ENCODE peak calls at places on chromosome 7, in four cellular contexts. One of them, this sample, is unnamed.

GRCh38 chr7:11570922-11571550 is 261.0 kb downstream of the THSD7A start:
- DNase-seq in A549: peak; percentile 25
- DNase-seq in ovary: no peak
- DNase-seq in body of pancreas: no peak
- DNase-seq in this sample: no peak

GRCh38 chr7:70776627-70777101 is 355.3 kb upstream of the GALNT17 start:
- DNase-seq in A549: no peak
- DNase-seq in ovary: peak; percentile 64
- DNase-seq in body of pancreas: no peak
- DNase-seq in this sample: peak; percentile 31

GRCh38 chr7:103073989-103074518 is 542 bp downstream of the FBXL13 start:
- DNase-seq in A549: peak; percentile 10
- DNase-seq in ovary: peak; percentile 24
- DNase-seq in body of pancreas: peak; percentile 53
- DNase-seq in this sample: no peak

GRCh38 chr7:157121184-157121715 is 17.5 kb upstream of the UBE3C start:
- DNase-seq in A549: no peak
- DNase-seq in ovary: no peak
- DNase-seq in body of pancreas: no peak
- DNase-seq in this sample: no peak

GRCh38 chr7:34928052-34928451 is 109.2 kb downstream of the DPY19L1 start:
- DNase-seq in A549: peak; percentile 57
- DNase-seq in ovary: no peak
- DNase-seq in body of pancreas: peak; percentile 55
- DNase-seq in this sample: peak; percentile 75

GRCh38 chr7:12389089-12389700 is 14.5 kb downstream of the VWDE start:
- DNase-seq in A549: peak; percentile 69
- DNase-seq in ovary: no peak
- DNase-seq in body of pancreas: peak; percentile 51
- DNase-seq in this sample: peak; percentile 37

GRCh38 chr7:16170671-16171070 is 250.7 kb downstream of the CRPPA start:
- DNase-seq in A549: no peak
- DNase-seq in ovary: no peak
- DNase-seq in body of pancreas: no peak
- DNase-seq in this sample: no peak

GRCh38 chr7:116499168-116500070 is at the start of gene CAV2:
- DNase-seq in A549: peak; percentile 82
- DNase-seq in ovary: peak; percentile 67
- DNase-seq in body of pancreas: peak; percentile 82
- DNase-seq in this sample: peak; percentile 31

GRCh38 chr7:137439829-137440433 is 96.4 kb upstream of the PTN start:
- DNase-seq in A549: no peak
- DNase-seq in ovary: no peak
- DNase-seq in body of pancreas: no peak
- DNase-seq in this sample: no peak

GRCh38 chr7:81865754-81866153 is 95.9 kb upstream of the HGF start:
- DNase-seq in A549: no peak
- DNase-seq in ovary: no peak
- DNase-seq in body of pancreas: no peak
- DNase-seq in this sample: no peak

GRCh38 chr7:81873559-81873958 is 103.7 kb upstream of the HGF start:
- DNase-seq in A549: no peak
- DNase-seq in ovary: no peak
- DNase-seq in body of pancreas: no peak
- DNase-seq in this sample: no peak

GRCh38 chr7:81871606-81872265 is 101.9 kb upstream of the HGF start:
- DNase-seq in A549: no peak
- DNase-seq in ovary: no peak
- DNase-seq in body of pancreas: no peak
- DNase-seq in this sample: no peak

DNA sequence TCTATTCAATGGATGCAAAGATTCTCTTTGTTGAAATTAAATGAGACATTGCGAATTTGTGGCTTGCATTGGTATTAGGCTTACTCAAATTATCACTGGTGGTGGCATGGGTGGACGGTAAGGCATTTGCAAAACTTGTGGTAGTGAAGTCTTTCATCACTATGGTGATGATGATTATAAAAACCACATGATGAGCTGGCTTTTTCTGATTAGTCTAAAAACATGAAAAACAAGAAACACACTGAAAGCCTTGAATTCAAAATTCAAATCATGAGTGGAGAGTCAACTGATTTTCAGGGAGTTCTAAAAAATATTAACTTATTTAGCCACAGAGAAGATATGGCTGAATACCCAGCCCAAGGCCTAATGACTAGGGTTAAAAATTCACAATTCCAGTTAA is 99.8 kb upstream of the HGF start:
- DNase-seq in A549: no peak
- DNase-seq in ovary: no peak
- DNase-seq in body of pancreas: no peak
- DNase-seq in this sample: no peak
- H3K9me3 ChIP-seq in A549: no peaks in the 10 kb centered on the region
- H3K9me3 ChIP-seq in ovary: no peaks in the 10 kb centered on the region
- H3K9me3 ChIP-seq in body of pancreas: no peaks in the 10 kb centered on the region
- H3K9me3 ChIP-seq in this sample: no peaks in the 10 kb centered on the region

GRCh38 chr7:6250364-6250833 is 22.0 kb downstream of the CYTH3 start:
- DNase-seq in A549: no peak
- DNase-seq in ovary: no peak
- DNase-seq in body of pancreas: no peak
- DNase-seq in this sample: no peak
- TF ChIP-seq POLR2A in A549: no peak
- TF ChIP-seq POLR2A in ovary: no peak
- TF ChIP-seq POLR2A in body of pancreas: no peak
- TF ChIP-seq POLR2A in this sample: no peak

GRCh38 chr7:158406817-158407216 is 180.8 kb downstream of the PTPRN2 start:
- DNase-seq in A549: no peak
- DNase-seq in ovary: no peak
- DNase-seq in body of pancreas: no peak
- DNase-seq in this sample: no peak

GRCh38 chr7:158404031-158404761 is 183.4 kb downstream of the PTPRN2 start:
- DNase-seq in A549: no peak
- DNase-seq in ovary: no peak
- DNase-seq in body of pancreas: no peak
- DNase-seq in this sample: no peak

GRCh38 chr7:158403013-158403821 is 184.4 kb downstream of the PTPRN2 start:
- DNase-seq in A549: no peak
- DNase-seq in ovary: no peak
- DNase-seq in body of pancreas: no peak
- DNase-seq in this sample: no peak

GRCh38 chr7:158406364-158406763 is 181.3 kb downstream of the PTPRN2 start:
- DNase-seq in A549: no peak
- DNase-seq in ovary: no peak
- DNase-seq in body of pancreas: no peak
- DNase-seq in this sample: no peak

GRCh38 chr7:158405324-158405723 is 182.3 kb downstream of the PTPRN2 start:
- DNase-seq in A549: no peak
- DNase-seq in ovary: no peak
- DNase-seq in body of pancreas: no peak
- DNase-seq in this sample: no peak
- H3K9me3 ChIP-seq in A549: no peaks in the 10 kb centered on the region
- H3K9me3 ChIP-seq in ovary: no peaks in the 10 kb centered on the region
- H3K9me3 ChIP-seq in body of pancreas: no peaks in the 10 kb centered on the region
- H3K9me3 ChIP-seq in this sample: no peaks in the 10 kb centered on the region

GRCh38 chr7:80869821-80870751 is 48.8 kb downstream of the SEMA3C start:
- DNase-seq in A549: peak; percentile 79
- DNase-seq in ovary: no peak
- DNase-seq in body of pancreas: no peak
- DNase-seq in this sample: no peak
- TF ChIP-seq POLR2A in A549: no peak
- TF ChIP-seq POLR2A in ovary: no peak
- TF ChIP-seq POLR2A in body of pancreas: no peak
- TF ChIP-seq POLR2A in this sample: no peak

DNA sequence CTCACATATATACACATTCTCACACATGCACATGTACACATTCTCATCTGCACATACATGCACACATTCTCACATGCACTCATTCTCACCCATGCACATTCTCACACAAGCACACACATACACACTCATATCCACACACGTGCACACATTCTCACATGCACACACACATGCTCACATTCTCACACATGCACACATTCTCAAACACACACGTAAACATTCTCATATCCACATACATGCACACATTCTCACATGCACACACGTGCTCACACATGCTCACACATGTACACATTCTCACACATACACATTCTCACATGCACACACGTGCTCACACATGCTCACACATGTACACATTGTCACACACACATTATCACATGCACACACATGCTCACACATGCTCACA is 260.6 kb downstream of the PTPRN2 start:
- DNase-seq in A549: no peak
- DNase-seq in ovary: no peak
- DNase-seq in body of pancreas: no peak
- DNase-seq in this sample: no peak
- H3K9me3 ChIP-seq in A549: peaks cover 9% of the 10 kb centered on the region
- H3K9me3 ChIP-seq in ovary: no peaks in the 10 kb centered on the region
- H3K9me3 ChIP-seq in body of pancreas: no peaks in the 10 kb centered on the region
- H3K9me3 ChIP-seq in this sample: no peaks in the 10 kb centered on the region